ENCODE peak calls at places on chromosomes 7 and 10, in four cellular contexts. G is omental fat pad, B is cardiac fibroblast, O is GM13977. I is an unnamed sample.

GRCh38 chr7:111409714-111410422 is 152.4 kb downstream of the IMMP2L start:
- DNase-seq in G (no peak), B (peak), O (no peak), I (no peak)

GRCh38 chr7:44093102-44093641 is 10.8 kb upstream of the POLM start:
- DNase-seq in G (no peak), B (no peak), O (no peak), I (no peak)

GRCh38 chr7:100465702-100466311 is 1.7 kb upstream of the SPACDR start:
- DNase-seq in G (no peak), B (peak), O (no peak), I (peak)

GRCh38 chr10:101683226-101683625 is 11.7 kb downstream of the FBXW4 start:
- DNase-seq in G (no peak), B (peak), O (no peak), I (no peak)

GRCh38 chr7:134368851-134369533 is 52.3 kb upstream of the SLC35B4 start:
- DNase-seq in G (no peak), B (peak), O (no peak), I (no peak)

GRCh38 chr10:130300608-130301025 is 164.4 kb downstream of the GLRX3 start:
- DNase-seq in G (no peak), B (no peak), O (no peak), I (no peak)

GRCh38 chr10:28177944-28178637 is 124.8 kb downstream of the MPP7 start:
- DNase-seq in G (no peak), B (peak), O (peak), I (no peak)

GRCh38 chr7:1520574-1521234 is 9.8 kb upstream of the MAFK start:
- DNase-seq in G (no peak), B (peak), O (no peak), I (no peak)

GRCh38 chr10:33010132-33011037 is 52.4 kb upstream of the ITGB1 start:
- DNase-seq in G (no peak), B (peak), O (no peak), I (peak)

GRCh38 chr10:59799421-59799820 is 46.2 kb upstream of the MRLN start:
- DNase-seq in G (no peak), B (peak), O (no peak), I (no peak)

GRCh38 chr10:80051993-80052392 is 26.5 kb upstream of the TMEM254 start:
- DNase-seq in G (no peak), B (no peak), O (no peak), I (no peak)

GRCh38 chr7:100801833-100802568 is 25.3 kb downstream of the EPHB4 start:
- DNase-seq in G (no peak), B (peak), O (no peak), I (no peak)

GRCh38 chr10:124290095-124290795 is 128.5 kb downstream of the OAT start:
- DNase-seq in G (peak), B (peak), O (peak), I (no peak)

GRCh38 chr7:157431951-157432540 is 95.2 kb downstream of the DNAJB6 start:
- DNase-seq in G (no peak), B (no peak), O (no peak), I (peak)

GRCh38 chr10:114780610-114781184 is 40.9 kb upstream of the FHIP2A start:
- DNase-seq in G (no peak), B (no peak), O (no peak), I (no peak)

GRCh38 chr7:24573554-24574338 is 494 bp downstream of the PALS2 start:
- DNase-seq in G (peak), B (peak), O (peak), I (peak)

GRCh38 chr10:43585046-43585445 is 10.6 kb upstream of the ZNF239 start:
- DNase-seq in G (no peak), B (peak), O (no peak), I (no peak)

GRCh38 chr10:131870831-131871672 is 29.8 kb upstream of the PPP2R2D start:
- DNase-seq in G (no peak), B (no peak), O (no peak), I (no peak)

GRCh38 chr7:12839508-12840153 is 152.2 kb downstream of the ARL4A start:
- DNase-seq in G (no peak), B (no peak), O (no peak), I (no peak)

GRCh38 chr7:133668296-133669060 is 415.6 kb downstream of the EXOC4 start:
- DNase-seq in G (no peak), B (peak), O (no peak), I (no peak)

GRCh38 chr10:64379898-64380297 is 858.7 kb downstream of the REEP3 start:
- DNase-seq in G (no peak), B (no peak), O (no peak), I (no peak)

GRCh38 chr10:97718659-97719142 is 5.2 kb downstream of the MARVELD1 start:
- DNase-seq in G (no peak), B (peak), O (no peak), I (no peak)

GRCh38 chr10:96377816-96378294 is 19.1 kb upstream of the OPALIN start:
- DNase-seq in G (no peak), B (no peak), O (no peak), I (no peak)

GRCh38 chr7:138089080-138089901 is 13.0 kb downstream of the AKR1D1 start:
- DNase-seq in G (no peak), B (peak), O (no peak), I (no peak)

DNA sequence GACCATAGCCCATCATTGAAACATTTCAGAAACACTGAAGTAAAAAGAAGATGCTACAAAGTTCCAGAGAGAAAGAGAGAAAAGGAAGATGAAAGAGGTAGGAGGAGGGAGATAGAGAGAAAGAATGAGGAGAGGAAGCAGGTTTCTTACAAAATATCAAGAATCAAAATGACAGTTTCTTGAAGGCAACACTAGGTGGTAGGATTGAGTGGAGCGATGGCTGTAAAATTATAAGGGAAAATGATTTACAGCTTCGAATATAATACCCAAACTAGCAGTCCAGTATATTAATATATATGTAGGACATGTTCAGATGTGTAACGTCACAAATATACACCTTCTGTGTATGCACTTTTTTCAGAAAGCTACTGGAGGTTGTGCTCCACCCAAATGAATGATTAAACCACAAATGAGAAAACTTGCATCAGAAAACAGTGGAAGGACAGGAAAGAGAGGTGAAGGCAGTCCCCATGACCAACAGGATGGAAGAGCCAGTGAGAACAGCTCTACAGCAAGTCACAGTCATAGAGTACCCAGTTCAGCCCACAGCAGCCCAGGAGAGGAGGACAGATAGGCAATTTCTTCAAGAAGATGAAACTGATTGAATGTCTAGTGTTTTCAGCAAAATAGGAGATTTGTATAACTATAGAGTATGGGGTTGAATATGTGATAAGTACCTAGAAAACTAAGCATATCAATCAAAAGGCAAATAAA is 151.5 kb upstream of the TARP start:
- DNase-seq in G (no peak), B (peak), O (no peak), I (no peak)
- TF ChIP-seq CTCF in G (no peak), B (no peak), O (no peak), I (no peak)

GRCh38 chr10:22318772-22319171 is 2.1 kb upstream of the BMI1 start:
- DNase-seq in G (no peak), B (no peak), O (no peak), I (no peak)

GRCh38 chr10:22321831-22322662 is 1.1 kb downstream of the BMI1 start:
- DNase-seq in G (no peak), B (peak), O (peak), I (no peak)

GRCh38 chr10:22319559-22320558 is 1.0 kb upstream of the BMI1 start:
- DNase-seq in G (no peak), B (peak), O (peak), I (no peak)

GRCh38 chr10:22321156-22321711 is 335 bp downstream of the BMI1 start:
- DNase-seq in G (no peak), B (peak), O (peak), I (peak)

GRCh38 chr10:22320591-22321155 is at the start of gene BMI1:
- DNase-seq in G (no peak), B (peak), O (peak), I (peak)
- TF ChIP-seq CTCF in G (no peak), B (no peak), O (peak), I (no peak)

GRCh38 chr7:23520582-23520981 is 11.2 kb downstream of the TRA2A start:
- DNase-seq in G (no peak), B (no peak), O (no peak), I (peak)
- TF ChIP-seq CTCF in G (no peak), B (peak), O (peak), I (peak)

DNA sequence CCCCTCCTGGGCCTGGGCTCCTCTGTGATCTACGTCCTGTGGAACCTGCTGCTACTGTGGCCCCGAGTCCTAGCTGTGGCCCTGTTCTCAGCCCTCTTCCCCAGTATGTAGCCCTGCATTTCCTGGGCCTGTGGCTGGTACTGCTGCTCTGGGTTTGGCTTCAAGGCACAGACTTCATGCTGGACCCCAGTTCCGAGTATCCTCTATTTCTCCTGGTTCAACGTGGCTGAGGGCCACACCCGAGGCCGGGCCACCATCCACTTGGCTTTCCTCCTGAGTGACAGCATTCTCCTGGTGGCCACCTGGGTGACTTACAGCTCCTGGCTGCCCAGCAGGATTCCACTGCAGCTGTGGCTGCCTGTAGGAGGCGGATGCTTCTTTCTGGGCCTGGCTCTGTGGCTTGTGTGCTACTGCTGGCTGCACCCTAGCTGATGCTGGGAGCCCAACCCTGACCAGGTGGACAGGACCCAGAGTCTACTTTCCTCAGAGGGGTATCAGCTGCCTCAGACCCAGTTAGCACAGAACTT is 37.8 kb upstream of the MMD2 start:
- DNase-seq in G (no peak), B (no peak), O (no peak), I (no peak)
- TF ChIP-seq CTCF in G (no peak), B (no peak), O (no peak), I (no peak)

DNA sequence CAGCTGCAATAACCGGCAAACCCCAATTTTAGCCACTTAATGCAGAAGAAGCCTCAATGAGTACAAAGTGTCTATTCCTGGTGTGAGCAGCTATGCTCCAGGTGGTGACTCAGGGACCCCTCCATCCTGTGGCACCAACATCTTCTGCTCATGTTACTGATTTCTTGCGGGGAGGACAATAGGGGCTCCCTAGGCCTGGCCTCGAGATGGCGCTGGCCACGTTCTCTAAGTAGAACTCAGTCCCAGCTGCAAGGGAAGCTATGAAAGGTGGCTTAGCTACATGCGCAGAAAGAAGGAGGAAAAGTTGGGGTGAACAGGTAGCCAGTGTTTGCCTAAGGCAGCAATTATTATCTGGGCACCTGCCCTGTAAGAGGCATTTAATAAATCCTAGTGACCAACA is 6.6 kb downstream of the GJD4 start:
- DNase-seq in G (no peak), B (no peak), O (no peak), I (no peak)
- TF ChIP-seq CTCF in G (no peak), B (no peak), O (no peak), I (no peak)

DNA sequence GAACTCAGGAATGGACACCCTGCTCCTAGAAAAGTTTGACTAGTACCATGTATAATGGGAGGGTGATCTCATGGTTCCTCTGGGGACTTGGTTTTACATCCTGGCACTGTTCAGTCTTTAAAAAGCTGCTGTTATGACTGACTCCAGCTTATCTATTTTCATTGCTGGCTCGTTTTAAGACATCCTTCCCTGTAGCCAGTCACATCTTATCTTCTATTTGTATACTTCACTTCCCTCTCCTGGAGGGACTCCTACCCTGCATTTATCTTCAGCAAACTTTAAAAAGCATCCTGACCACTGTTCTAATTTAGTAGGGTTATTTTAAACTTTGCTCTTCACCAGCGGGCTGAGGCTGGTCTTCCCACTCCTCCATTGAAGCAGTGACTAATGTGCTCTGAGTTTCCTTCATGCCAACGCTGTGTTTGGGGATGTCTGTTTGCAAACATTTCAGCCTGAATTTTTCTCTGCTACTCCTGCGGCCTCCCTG is 72.9 kb upstream of the ARMC3 start:
- DNase-seq in G (no peak), B (peak), O (no peak), I (no peak)
- TF ChIP-seq CTCF in G (no peak), B (peak), O (no peak), I (no peak)

GRCh38 chr10:116038259-116038658 is 234.7 kb downstream of the GFRA1 start:
- DNase-seq in G (no peak), B (peak), O (no peak), I (no peak)
- TF ChIP-seq CTCF in G (no peak), B (no peak), O (no peak), I (no peak)